ENCODE peak calls at places on chromosomes 12 and 14, in eight cellular contexts. R, M, I, G, W, Z, J and T are unnamed samples.

GRCh38 chr12:123024819-123025391 is 44.4 kb downstream of the ARL6IP4 start:
- DNase-seq in R (no peak), M (no peak), I (no peak), G (no peak), W (no peak), Z (no peak), J (peak; percentile 19), T (peak; percentile 3)

GRCh38 chr12:117816-118345 is 51.3 kb downstream of the IQSEC3 start:
- DNase-seq in R (no peak), M (no peak), I (no peak), G (no peak), W (no peak), Z (no peak), J (no peak), T (peak; percentile 46)

GRCh38 chr12:96623818-96624217 is 134.4 kb downstream of the CFAP54 start:
- DNase-seq in R (no peak), M (no peak), I (no peak), G (no peak), W (no peak), Z (no peak), J (no peak), T (no peak)

GRCh38 chr12:78703820-78704525 is 160.6 kb upstream of the SYT1 start:
- DNase-seq in R (no peak), M (no peak), I (no peak), G (no peak), W (no peak), Z (no peak), J (no peak), T (no peak)

GRCh38 chr12:46933947-46934346 is 108.2 kb upstream of the SLC38A4 start:
- DNase-seq in R (no peak), M (no peak), I (no peak), G (no peak), W (no peak), Z (no peak), J (peak; percentile 27), T (no peak)

GRCh38 chr12:105317453-105317852 is 13.0 kb upstream of the C12orf75 start:
- DNase-seq in R (no peak), M (no peak), I (no peak), G (no peak), W (no peak), Z (no peak), J (no peak), T (no peak)

GRCh38 chr14:59187802-59188460 is 536 bp upstream of the DAAM1 start:
- DNase-seq in R (no peak), M (no peak), I (peak; percentile 76), G (no peak), W (peak; percentile 59), Z (peak; percentile 22), J (peak; percentile 61), T (peak; percentile 88)

GRCh38 chr12:1758887-1759286 is 61.5 kb upstream of the LRTM2 start:
- DNase-seq in R (no peak), M (no peak), I (no peak), G (no peak), W (no peak), Z (no peak), J (no peak), T (no peak)

GRCh38 chr12:76768566-76768965 is 4.7 kb downstream of the ZDHHC17 start:
- DNase-seq in R (no peak), M (no peak), I (no peak), G (no peak), W (no peak), Z (no peak), J (no peak), T (no peak)

GRCh38 chr12:55072093-55072492 is 52.3 kb downstream of the NEUROD4 start:
- DNase-seq in R (peak; percentile 31), M (no peak), I (peak; percentile 90), G (no peak), W (peak; percentile 75), Z (peak; percentile 65), J (peak; percentile 83), T (peak; percentile 92)

GRCh38 chr12:90627180-90627896 is 327.6 kb downstream of the CCER1 start:
- DNase-seq in R (no peak), M (no peak), I (no peak), G (no peak), W (no peak), Z (no peak), J (no peak), T (peak; percentile 35)

GRCh38 chr12:49283541-49284429 is 11.2 kb upstream of the PRPH start:
- DNase-seq in R (no peak), M (no peak), I (peak; percentile 57), G (no peak), W (no peak), Z (no peak), J (no peak), T (no peak)

GRCh38 chr14:25406818-25407217 is 356.9 kb upstream of the STXBP6 start:
- DNase-seq in R (no peak), M (no peak), I (no peak), G (no peak), W (no peak), Z (no peak), J (no peak), T (no peak)

GRCh38 chr14:53501361-53502320 is 348.5 kb upstream of the DDHD1 start:
- DNase-seq in R (no peak), M (no peak), I (no peak), G (no peak), W (no peak), Z (no peak), J (no peak), T (no peak)

GRCh38 chr14:73759183-73759713 is 45.1 kb upstream of the PNMA1 start:
- DNase-seq in R (no peak), M (no peak), I (peak; percentile 86), G (no peak), W (peak; percentile 80), Z (no peak), J (peak; percentile 63), T (peak; percentile 94)

GRCh38 chr12:64968989-64969819 is 144.8 kb downstream of the TBC1D30 start:
- DNase-seq in R (no peak), M (no peak), I (no peak), G (no peak), W (no peak), Z (no peak), J (no peak), T (no peak)

GRCh38 chr12:76031414-76032042 is at the start of gene PHLDA1:
- DNase-seq in R (peak; percentile 87), M (peak; percentile 97), I (peak; percentile 98), G (peak; percentile 96), W (peak; percentile 98), Z (peak; percentile 87), J (peak; percentile 72), T (peak; percentile 96)

GRCh38 chr12:25328082-25328712 is 77.5 kb upstream of the KRAS start:
- DNase-seq in R (no peak), M (no peak), I (no peak), G (no peak), W (no peak), Z (no peak), J (no peak), T (no peak)

GRCh38 chr12:131703161-131703560 is 7.7 kb upstream of the SFSWAP start:
- DNase-seq in R (no peak), M (no peak), I (no peak), G (no peak), W (no peak), Z (no peak), J (no peak), T (no peak)